ENCODE peak calls at places on chromosomes 1 and 21, in four cellular contexts. S is K562, Z is GM12878, Y is HepG2. M is an unnamed sample.
A peak's percentile ranks its signal among the peaks of the same experiment; 100 is the strongest.

GRCh38 chr1:179231923-179232322 is 2.4 kb upstream of the ABL2 start:
- DNase-seq in S (peak; percentile 24), Z (no peak), Y (no peak), M (no peak)

GRCh38 chr1:36384542-36385409 is 948 bp downstream of the STK40 start:
- DNase-seq in S (peak; percentile 63), Z (no peak), Y (peak; percentile 89), M (peak; percentile 67)

GRCh38 chr1:189899686-189900495 is 577.8 kb downstream of the BRINP3 start:
- DNase-seq in S (no peak), Z (no peak), Y (no peak), M (peak; percentile 61)

GRCh38 chr1:51168266-51168845 is 66.3 kb downstream of the C1orf185 start:
- DNase-seq in S (no peak), Z (no peak), Y (no peak), M (no peak)

GRCh38 chr1:96220644-96221043 is 500.9 kb upstream of the PTBP2 start:
- DNase-seq in S (no peak), Z (no peak), Y (no peak), M (no peak)

GRCh38 chr21:38095220-38095619 is 161.6 kb upstream of the KCNJ15 start:
- DNase-seq in S (no peak), Z (no peak), Y (no peak), M (no peak)

GRCh38 chr1:80427886-80428285 is 1372.8 kb upstream of the ADGRL2 start:
- DNase-seq in S (no peak), Z (no peak), Y (no peak), M (no peak)

GRCh38 chr1:156726549-156727226 is 1.6 kb upstream of the METTL25B start:
- DNase-seq in S (peak; percentile 50), Z (no peak), Y (peak; percentile 64), M (peak; percentile 88)

GRCh38 chr1:10738125-10738746 is 58.2 kb downstream of the CASZ1 start:
- DNase-seq in S (no peak), Z (no peak), Y (no peak), M (peak; percentile 49)

GRCh38 chr1:57162607-57163235 is 196.9 kb upstream of the C8B start:
- DNase-seq in S (no peak), Z (no peak), Y (no peak), M (no peak)

GRCh38 chr1:67956096-67956495 is 94.3 kb downstream of the DIRAS3 start:
- DNase-seq in S (no peak), Z (no peak), Y (no peak), M (no peak)

GRCh38 chr1:169460193-169460833 is 25.4 kb downstream of the SLC19A2 start:
- DNase-seq in S (no peak), Z (no peak), Y (no peak), M (peak; percentile 72)

GRCh38 chr1:104991702-104992101 is 1242.0 kb downstream of the AMY1C start:
- DNase-seq in S (no peak), Z (no peak), Y (no peak), M (no peak)

GRCh38 chr1:27388337-27389005 is 4.0 kb upstream of the GPR3 start:
- DNase-seq in S (peak; percentile 66), Z (no peak), Y (peak; percentile 49), M (peak; percentile 89)

GRCh38 chr1:92326681-92327080 is 27.8 kb downstream of the RPAP2 start:
- DNase-seq in S (no peak), Z (no peak), Y (peak; percentile 6), M (no peak)

GRCh38 chr21:34702341-34702807 is 33.6 kb downstream of the CLIC6 start:
- DNase-seq in S (no peak), Z (no peak), Y (no peak), M (no peak)

GRCh38 chr1:239306426-239306825 is 79.9 kb upstream of the CHRM3 start:
- DNase-seq in S (no peak), Z (no peak), Y (no peak), M (no peak)
- TF ChIP-seq EZH2 in S (no peak), Z (no peak), Y (no peak), M (no peak)

GRCh38 chr1:218346391-218347204 is 1.5 kb downstream of the TGFB2 start:
- DNase-seq in S (no peak), Z (no peak), Y (no peak), M (peak; percentile 32)

GRCh38 chr1:218345673-218346390 is 696 bp downstream of the TGFB2 start:
- DNase-seq in S (peak; percentile 49), Z (no peak), Y (peak; percentile 7), M (peak; percentile 72)

GRCh38 chr1:218347713-218348627 is 2.8 kb downstream of the TGFB2 start:
- DNase-seq in S (no peak), Z (no peak), Y (no peak), M (peak; percentile 66)

GRCh38 chr1:218348628-218349185 is 3.6 kb downstream of the TGFB2 start:
- DNase-seq in S (no peak), Z (no peak), Y (no peak), M (no peak)

DNA sequence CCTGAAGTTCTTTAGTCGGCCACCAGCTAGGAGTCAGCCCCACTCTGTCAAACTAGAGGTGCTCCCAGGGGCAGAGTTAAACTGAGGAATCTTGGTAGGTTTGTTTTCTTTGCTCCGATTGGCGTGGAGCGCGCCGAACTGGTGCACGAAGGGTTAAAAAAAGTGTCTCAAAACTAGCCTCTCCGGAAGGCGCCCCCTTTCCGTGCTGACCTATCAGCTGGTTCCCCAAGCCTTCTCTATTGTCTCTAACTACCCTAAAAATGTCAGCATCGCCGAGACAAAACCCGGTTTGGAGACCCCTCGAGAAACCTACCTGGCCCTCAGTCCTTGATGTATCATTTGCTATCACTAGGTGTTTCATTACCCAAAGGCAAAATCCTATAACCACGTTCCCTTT is 2.2 kb downstream of the TGFB2 start:
- DNase-seq in S (no peak), Z (no peak), Y (no peak), M (peak; percentile 79)
- H3K4me1 ChIP-seq in S (peaks cover 15% of the 10 kb centered on the region), Z (peaks cover 6% of the 10 kb centered on the region), Y (peaks cover 29% of the 10 kb centered on the region), M (peaks cover 26% of the 10 kb centered on the region)

DNA sequence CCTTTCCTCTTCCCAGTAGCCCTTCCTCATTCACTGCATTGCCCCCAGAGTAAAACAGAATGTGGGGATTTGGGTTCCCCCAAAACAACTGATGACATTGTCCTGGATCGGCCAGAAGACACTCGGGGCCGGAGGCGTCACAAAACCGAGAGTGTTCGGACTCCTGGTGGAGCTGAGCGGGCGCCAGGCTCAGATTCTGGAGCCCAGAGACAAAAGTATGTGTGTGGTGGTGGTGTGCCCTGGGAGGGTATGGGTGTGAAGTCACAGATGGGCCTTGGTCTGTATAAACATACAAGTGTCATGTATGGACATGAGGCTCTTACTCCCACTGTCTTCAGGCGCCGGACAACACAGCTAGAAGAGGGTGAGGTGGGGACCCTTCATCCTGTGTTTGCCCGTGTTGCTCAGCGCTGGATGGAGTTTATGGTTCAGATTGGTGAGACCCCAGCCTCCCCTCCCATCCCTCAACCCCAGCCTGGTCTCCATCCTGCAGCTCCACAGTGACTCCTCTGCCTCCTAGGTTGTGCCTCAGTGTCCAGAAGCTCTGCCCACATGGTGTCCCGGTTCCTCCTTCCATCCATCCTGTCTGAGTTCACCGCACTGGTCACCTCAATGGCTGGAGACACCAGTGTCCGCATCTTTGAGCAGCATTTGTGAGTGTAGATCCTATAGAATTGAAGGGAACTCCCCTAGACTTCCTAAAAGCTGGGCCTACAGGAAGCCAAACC is 12.4 kb downstream of the HYI start:
- DNase-seq in S (no peak), Z (no peak), Y (no peak), M (no peak)
- TF ChIP-seq JUNB in S (no peak), Z (no peak), Y (no peak), M (no peak)

GRCh38 chr1:241423541-241424479 is 66.8 kb upstream of the RGS7 start:
- DNase-seq in S (no peak), Z (no peak), Y (no peak), M (peak; percentile 78)
- TF ChIP-seq EZH2 in S (no peak), Z (no peak), Y (no peak), M (no peak)

GRCh38 chr1:117679299-117679698 is 73.5 kb downstream of the TENT5C start:
- DNase-seq in S (no peak), Z (no peak), Y (no peak), M (no peak)
- H3K4me1 ChIP-seq in S (peaks cover 4% of the 10 kb centered on the region), Z (peaks cover 3% of the 10 kb centered on the region), Y (no peaks in the 10 kb centered on the region), M (no peaks in the 10 kb centered on the region)